ENCODE peak calls at places on chromosomes 7 and 10, in five cellular contexts. One of them, this sample, is unnamed.

GRCh38 chr10:97974108-97974507 is 56.3 kb downstream of the CRTAC1 start:
- DNase-seq in A549: no peak
- DNase-seq in uterus: no peak
- DNase-seq in IMR-90: no peak
- DNase-seq in prostate gland: no peak
- DNase-seq in this sample: no peak

GRCh38 chr7:18555120-18555519 is 59.6 kb downstream of the HDAC9 start:
- DNase-seq in A549: no peak
- DNase-seq in prostate gland: no peak
- DNase-seq in uterus: no peak
- DNase-seq in IMR-90: peak; percentile 17
- DNase-seq in this sample: no peak

GRCh38 chr10:73368238-73368637 is 9.6 kb upstream of the CFAP70 start:
- DNase-seq in IMR-90: no peak
- DNase-seq in uterus: no peak
- DNase-seq in prostate gland: no peak
- DNase-seq in A549: no peak
- DNase-seq in this sample: no peak

GRCh38 chr10:73797324-73798025 is 12.1 kb downstream of the ZSWIM8 start:
- DNase-seq in A549: no peak
- DNase-seq in prostate gland: no peak
- DNase-seq in uterus: no peak
- DNase-seq in IMR-90: no peak
- DNase-seq in this sample: no peak

GRCh38 chr7:33904680-33905388 is 505 bp upstream of the BMPER start:
- DNase-seq in prostate gland: no peak
- DNase-seq in uterus: peak; percentile 33
- DNase-seq in A549: peak; percentile 48
- DNase-seq in IMR-90: peak; percentile 59
- DNase-seq in this sample: no peak

GRCh38 chr10:96974348-96974747 is 142.2 kb downstream of the LCOR start:
- DNase-seq in IMR-90: peak; percentile 15
- DNase-seq in uterus: no peak
- DNase-seq in prostate gland: no peak
- DNase-seq in A549: no peak
- DNase-seq in this sample: no peak

GRCh38 chr10:129641351-129641750 is 174.3 kb downstream of the MGMT start:
- DNase-seq in uterus: no peak
- DNase-seq in A549: no peak
- DNase-seq in IMR-90: no peak
- DNase-seq in prostate gland: no peak
- DNase-seq in this sample: no peak

GRCh38 chr10:77104459-77104980 is 533.1 kb downstream of the KCNMA1 start:
- DNase-seq in uterus: peak; percentile 83
- DNase-seq in prostate gland: no peak
- DNase-seq in A549: no peak
- DNase-seq in IMR-90: peak; percentile 97
- DNase-seq in this sample: no peak

GRCh38 chr10:46094931-46095755 is 49.1 kb upstream of the MSMB start:
- DNase-seq in A549: no peak
- DNase-seq in uterus: no peak
- DNase-seq in IMR-90: no peak
- DNase-seq in prostate gland: no peak
- DNase-seq in this sample: no peak

GRCh38 chr10:73060738-73061635 is 35.7 kb downstream of the P4HA1 start:
- DNase-seq in A549: peak; percentile 50
- DNase-seq in prostate gland: no peak
- DNase-seq in uterus: no peak
- DNase-seq in IMR-90: peak; percentile 8
- DNase-seq in this sample: no peak

GRCh38 chr10:75159519-75159918 is 48.1 kb downstream of the SAMD8 start:
- DNase-seq in prostate gland: no peak
- DNase-seq in uterus: no peak
- DNase-seq in A549: no peak
- DNase-seq in IMR-90: peak; percentile 22
- DNase-seq in this sample: no peak

GRCh38 chr7:14851610-14852009 is 50.9 kb downstream of the DGKB start:
- DNase-seq in uterus: no peak
- DNase-seq in A549: no peak
- DNase-seq in prostate gland: no peak
- DNase-seq in IMR-90: peak; percentile 12
- DNase-seq in this sample: no peak

GRCh38 chr7:86164827-86165226 is 478.9 kb upstream of the GRM3 start:
- DNase-seq in prostate gland: no peak
- DNase-seq in A549: no peak
- DNase-seq in IMR-90: no peak
- DNase-seq in uterus: no peak
- DNase-seq in this sample: no peak

GRCh38 chr7:31119249-31119648 is 67.1 kb downstream of the ADCYAP1R1 start:
- DNase-seq in A549: no peak
- DNase-seq in IMR-90: no peak
- DNase-seq in uterus: no peak
- DNase-seq in prostate gland: peak; percentile 1
- DNase-seq in this sample: no peak

GRCh38 chr7:88851220-88851619 is 55.7 kb upstream of the TEX47 start:
- DNase-seq in A549: no peak
- DNase-seq in IMR-90: no peak
- DNase-seq in prostate gland: no peak
- DNase-seq in uterus: no peak
- DNase-seq in this sample: no peak

GRCh38 chr10:77185696-77186095 is 451.9 kb downstream of the KCNMA1 start:
- DNase-seq in prostate gland: no peak
- DNase-seq in A549: no peak
- DNase-seq in uterus: no peak
- DNase-seq in IMR-90: no peak
- DNase-seq in this sample: no peak

GRCh38 chr10:76920581-76920980 is 717.0 kb downstream of the KCNMA1 start:
- DNase-seq in uterus: no peak
- DNase-seq in prostate gland: no peak
- DNase-seq in IMR-90: no peak
- DNase-seq in A549: no peak
- DNase-seq in this sample: no peak

GRCh38 chr7:136530831-136531230 is 337.6 kb upstream of the CHRM2 start:
- DNase-seq in uterus: no peak
- DNase-seq in prostate gland: no peak
- DNase-seq in A549: no peak
- DNase-seq in IMR-90: no peak
- DNase-seq in this sample: no peak

GRCh38 chr7:158812684-158813083 is 16.6 kb downstream of the ESYT2 start:
- DNase-seq in IMR-90: no peak
- DNase-seq in uterus: no peak
- DNase-seq in A549: no peak
- DNase-seq in prostate gland: no peak
- DNase-seq in this sample: peak; percentile 67

GRCh38 chr10:66931340-66931948 is 5.6 kb downstream of the LRRTM3 start:
- DNase-seq in A549: peak; percentile 8
- DNase-seq in uterus: no peak
- DNase-seq in IMR-90: peak; percentile 77
- DNase-seq in prostate gland: peak; percentile 8
- DNase-seq in this sample: no peak

GRCh38 chr7:37833107-37833817 is 15.1 kb upstream of the NME8 start:
- DNase-seq in IMR-90: peak; percentile 35
- DNase-seq in A549: peak; percentile 49
- DNase-seq in prostate gland: peak; percentile 20
- DNase-seq in uterus: peak; percentile 25
- DNase-seq in this sample: peak; percentile 52

GRCh38 chr7:45582868-45583277 is 8.7 kb downstream of the ADCY1 start:
- DNase-seq in A549: no peak
- DNase-seq in IMR-90: no peak
- DNase-seq in uterus: no peak
- DNase-seq in prostate gland: no peak
- DNase-seq in this sample: no peak

GRCh38 chr10:71748671-71749191 is 24.6 kb downstream of the VSIR start:
- DNase-seq in prostate gland: no peak
- DNase-seq in uterus: peak; percentile 55
- DNase-seq in A549: no peak
- DNase-seq in IMR-90: no peak
- DNase-seq in this sample: peak; percentile 76

GRCh38 chr10:71746344-71747037 is 26.8 kb downstream of the VSIR start:
- DNase-seq in A549: no peak
- DNase-seq in prostate gland: no peak
- DNase-seq in uterus: peak; percentile 49
- DNase-seq in IMR-90: no peak
- DNase-seq in this sample: no peak

GRCh38 chr10:71749396-71749795 is 23.9 kb downstream of the VSIR start:
- DNase-seq in A549: no peak
- DNase-seq in uterus: no peak
- DNase-seq in IMR-90: no peak
- DNase-seq in prostate gland: no peak
- DNase-seq in this sample: no peak

GRCh38 chr10:71747039-71747807 is 26.1 kb downstream of the VSIR start:
- DNase-seq in A549: no peak
- DNase-seq in IMR-90: no peak
- DNase-seq in uterus: no peak
- DNase-seq in prostate gland: no peak
- DNase-seq in this sample: no peak

DNA sequence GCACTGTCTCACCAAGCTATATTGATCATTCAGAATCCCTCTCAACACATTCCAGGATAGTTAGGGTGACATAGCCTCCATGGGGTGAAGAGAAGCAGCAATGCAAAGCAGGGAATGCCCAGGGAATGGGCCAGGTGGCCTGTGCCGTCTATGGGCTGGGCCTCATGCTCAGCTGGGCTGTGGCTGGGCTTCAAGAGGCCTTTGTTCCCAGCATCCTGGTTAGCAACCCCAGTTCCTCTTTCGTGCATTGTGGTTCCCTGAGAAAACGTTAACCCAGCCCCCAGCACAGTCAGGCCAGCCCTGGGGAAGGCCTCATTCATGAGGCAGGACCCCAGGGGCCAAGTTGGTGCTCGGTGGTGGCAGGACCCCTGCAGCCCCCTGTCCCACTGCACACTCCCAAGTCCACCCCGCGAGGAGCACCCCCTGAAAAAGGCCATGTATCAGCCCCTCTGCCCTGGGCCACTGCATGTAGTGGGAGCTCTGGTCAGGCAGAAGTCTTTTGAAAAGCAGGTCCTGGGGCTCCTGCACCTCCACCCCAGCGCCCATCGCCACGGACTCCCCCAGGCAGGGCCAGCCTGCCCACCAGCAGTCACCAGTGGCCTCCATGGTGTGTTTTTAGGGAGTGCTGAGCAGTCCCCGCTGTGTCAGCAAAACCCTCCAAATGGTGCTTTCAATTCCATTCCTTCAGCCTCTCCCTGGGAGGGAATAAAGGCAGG is 25.4 kb downstream of the VSIR start:
- DNase-seq in IMR-90: no peak
- DNase-seq in prostate gland: no peak
- DNase-seq in uterus: no peak
- DNase-seq in A549: no peak
- DNase-seq in this sample: no peak
- TF ChIP-seq POLR2A in IMR-90: no peak
- TF ChIP-seq POLR2A in prostate gland: no peak
- TF ChIP-seq POLR2A in uterus: no peak
- TF ChIP-seq POLR2A in A549: no peak
- TF ChIP-seq POLR2A in this sample: no peak

DNA sequence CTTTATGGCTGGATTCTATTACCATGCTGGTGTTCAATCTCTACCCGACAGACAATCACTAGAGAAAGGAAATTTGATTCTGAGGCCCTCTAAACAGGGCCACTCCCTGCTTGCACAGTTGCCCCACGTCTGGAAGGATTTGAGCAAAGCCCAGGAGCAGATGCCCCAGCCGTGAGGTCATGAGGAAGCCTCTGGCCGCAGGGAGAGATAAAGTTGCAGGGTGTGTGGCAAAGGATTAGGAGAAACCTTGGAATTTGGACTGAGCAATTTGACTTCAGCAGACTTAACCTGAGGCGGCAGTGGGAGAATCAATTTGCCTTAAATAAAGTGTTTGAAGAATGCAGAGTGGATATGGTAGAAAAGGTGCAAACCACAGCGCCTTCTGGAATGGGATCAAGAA is 40.2 kb upstream of the KLF6 start:
- DNase-seq in A549: peak; percentile 81
- DNase-seq in prostate gland: no peak
- DNase-seq in IMR-90: peak; percentile 74
- DNase-seq in uterus: no peak
- DNase-seq in this sample: no peak
- H3K27ac ChIP-seq in A549: peak overlapping the region; percentile 77
- H3K27ac ChIP-seq in prostate gland: no peak overlapping the region
- H3K27ac ChIP-seq in IMR-90: no peak overlapping the region
- H3K27ac ChIP-seq in uterus: no peak overlapping the region
- H3K27ac ChIP-seq in this sample: peak overlapping the region; percentile 91

GRCh38 chr7:155808551-155809331 is 3.5 kb downstream of the SHH start:
- DNase-seq in uterus: no peak
- DNase-seq in IMR-90: no peak
- DNase-seq in prostate gland: no peak
- DNase-seq in A549: peak; percentile 64
- DNase-seq in this sample: no peak
- H3K4me1 ChIP-seq in uterus: no peaks in the 10 kb centered on the region
- H3K4me1 ChIP-seq in IMR-90: peaks cover under 1% of the 10 kb centered on the region
- H3K4me1 ChIP-seq in prostate gland: peaks cover 9% of the 10 kb centered on the region
- H3K4me1 ChIP-seq in A549: peaks cover 48% of the 10 kb centered on the region
- H3K4me1 ChIP-seq in this sample: no peaks in the 10 kb centered on the region

GRCh38 chr7:134315679-134316538 is 821 bp downstream of the SLC35B4 start:
- DNase-seq in prostate gland: no peak
- DNase-seq in A549: peak; percentile 67
- DNase-seq in IMR-90: peak; percentile 16
- DNase-seq in uterus: peak; percentile 14
- DNase-seq in this sample: no peak

GRCh38 chr7:134313543-134313942 is 3.2 kb downstream of the SLC35B4 start:
- DNase-seq in uterus: no peak
- DNase-seq in prostate gland: peak; percentile 13
- DNase-seq in A549: no peak
- DNase-seq in IMR-90: no peak
- DNase-seq in this sample: no peak

GRCh38 chr7:134317434-134317833 is 704 bp upstream of the SLC35B4 start:
- DNase-seq in IMR-90: no peak
- DNase-seq in uterus: no peak
- DNase-seq in A549: no peak
- DNase-seq in prostate gland: no peak
- DNase-seq in this sample: no peak

GRCh38 chr7:134318443-134318842 is 1.7 kb upstream of the SLC35B4 start:
- DNase-seq in prostate gland: no peak
- DNase-seq in uterus: no peak
- DNase-seq in IMR-90: no peak
- DNase-seq in A549: no peak
- DNase-seq in this sample: no peak

DNA sequence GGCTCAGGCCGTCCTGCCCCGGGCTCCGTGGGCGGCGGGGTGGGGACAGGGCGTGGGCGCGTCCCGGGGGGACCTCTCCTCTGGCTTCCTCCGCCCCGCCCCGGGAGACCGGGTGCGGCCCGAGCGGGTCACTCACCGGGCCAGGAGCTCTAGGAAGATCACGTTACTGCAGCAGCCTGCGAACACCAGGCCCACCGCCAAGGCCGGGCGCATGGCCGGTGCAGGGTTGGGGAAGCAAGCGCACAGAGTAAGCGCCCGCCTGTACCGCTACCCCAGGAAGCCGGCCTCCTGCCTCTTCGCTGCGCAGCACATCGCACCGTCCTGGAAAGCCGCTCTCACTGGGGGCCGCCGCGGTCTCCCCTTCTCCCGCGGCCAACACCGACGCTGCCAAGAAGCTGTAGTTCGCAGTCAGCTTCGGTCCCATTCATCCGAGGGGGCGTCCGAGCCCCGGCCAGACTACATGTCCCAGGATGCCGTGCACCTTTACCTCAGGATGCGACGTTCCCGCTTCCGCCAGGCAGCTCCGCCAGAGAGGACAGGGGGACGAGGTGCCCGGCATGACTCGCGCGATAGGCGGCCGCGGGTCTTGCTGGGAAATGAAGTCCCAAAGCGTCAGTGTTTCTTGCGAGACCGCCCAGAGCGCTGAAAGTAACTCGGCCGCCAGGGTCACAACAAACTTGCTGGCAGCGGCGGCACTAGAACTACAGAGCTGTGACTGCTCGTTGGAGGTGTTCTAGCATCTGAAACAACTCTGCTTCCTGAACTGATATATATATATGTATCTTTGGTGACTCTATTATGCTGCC is at the start of gene SLC35B4:
- DNase-seq in prostate gland: peak; percentile 98
- DNase-seq in A549: peak; percentile 100
- DNase-seq in uterus: peak; percentile 95
- DNase-seq in IMR-90: peak; percentile 97
- DNase-seq in this sample: peak; percentile 97
- TF ChIP-seq POLR2A in prostate gland: no peak
- TF ChIP-seq POLR2A in A549: peak; percentile 53
- TF ChIP-seq POLR2A in uterus: no peak
- TF ChIP-seq POLR2A in IMR-90: no peak
- TF ChIP-seq POLR2A in this sample: no peak